ENCODE peak calls at places on chromosome 6, in five cellular contexts. I is K562, J is H1, N is GM12878, V is HepG2. L is an unnamed sample.
A peak's percentile ranks its signal among the peaks of the same experiment; 100 is the strongest.

GRCh38 chr6:121698617-121699016 is 263.2 kb downstream of the GJA1 start:
- DNase-seq in N (no peak), J (no peak), V (no peak), I (no peak), L (no peak)

GRCh38 chr6:159104931-159105330 is 60.1 kb upstream of the TAGAP start:
- DNase-seq in I (no peak), V (no peak), N (no peak), J (no peak), L (no peak)

GRCh38 chr6:161233986-161234620 is 39.8 kb downstream of the AGPAT4 start:
- DNase-seq in V (no peak), J (no peak), N (no peak), I (no peak), L (peak; percentile 13)

GRCh38 chr6:77844822-77845221 is 192.0 kb downstream of the MEI4 start:
- DNase-seq in V (no peak), N (no peak), I (no peak), J (no peak), L (no peak)

GRCh38 chr6:33987531-33988021 is 158.3 kb downstream of the GRM4 start:
- DNase-seq in J (no peak), N (no peak), I (no peak), V (no peak), L (peak; percentile 37)

GRCh38 chr6:30060634-30060981 is 457 bp upstream of the POLR1H start:
- DNase-seq in V (no peak), J (no peak), N (no peak), I (peak; percentile 49), L (no peak)

GRCh38 chr6:12196326-12196936 is 93.7 kb upstream of the EDN1 start:
- DNase-seq in V (no peak), I (no peak), J (no peak), N (no peak), L (no peak)

GRCh38 chr6:4320860-4321259 is 185.5 kb upstream of the ECI2 start:
- DNase-seq in N (no peak), J (no peak), I (no peak), V (no peak), L (no peak)

GRCh38 chr6:142014515-142014914 is 118.2 kb upstream of the GJE1 start:
- DNase-seq in I (no peak), J (no peak), V (no peak), N (no peak), L (peak; percentile 79)

GRCh38 chr6:116111552-116112528 is 11.2 kb downstream of the NT5DC1 start:
- DNase-seq in N (no peak), V (peak; percentile 60), J (no peak), I (peak; percentile 25), L (peak; percentile 49)

GRCh38 chr6:12490376-12490903 is 200.3 kb downstream of the EDN1 start:
- DNase-seq in J (no peak), I (no peak), V (no peak), N (no peak), L (no peak)

GRCh38 chr6:27651371-27651732 is 178.4 kb upstream of the ZNF184 start:
- DNase-seq in N (no peak), J (no peak), V (no peak), I (peak; percentile 68), L (peak; percentile 61)

GRCh38 chr6:32244270-32244669 is 20.4 kb upstream of the NOTCH4 start:
- DNase-seq in I (no peak), J (no peak), N (no peak), V (no peak), L (no peak)

GRCh38 chr6:96624957-96625356 is 62.0 kb downstream of the FHL5 start:
- DNase-seq in J (no peak), N (no peak), I (no peak), V (no peak), L (no peak)

GRCh38 chr6:101711518-101711917 is 318.0 kb downstream of the GRIK2 start:
- DNase-seq in V (no peak), I (no peak), J (no peak), N (no peak), L (no peak)
- TF ChIP-seq JUND in V (no peak), I (no peak), J (no peak), N (no peak), L (no peak)

GRCh38 chr6:17093692-17094091 is 8.2 kb upstream of the STMND1 start:
- DNase-seq in V (no peak), N (no peak), I (no peak), J (no peak), L (no peak)
- TF ChIP-seq ZNF274 in V (no peak), N (no peak), I (no peak), J (no peak), L (no peak)

GRCh38 chr6:53582963-53583362 is 38.1 kb upstream of the GCLC start:
- DNase-seq in I (no peak), J (no peak), V (no peak), N (no peak), L (no peak)
- TF ChIP-seq JUND in I (no peak), J (no peak), V (no peak), N (no peak), L (no peak)

GRCh38 chr6:135922746-135923145 is 71.2 kb downstream of the PDE7B start:
- DNase-seq in N (no peak), J (no peak), I (no peak), V (no peak), L (no peak)
- TF ChIP-seq ZNF274 in N (no peak), J (no peak), I (no peak), V (no peak), L (no peak)

GRCh38 chr6:25366785-25367657 is 87.8 kb downstream of the CARMIL1 start:
- DNase-seq in V (no peak), J (no peak), N (peak; percentile 39), I (no peak), L (no peak)
- TF ChIP-seq JUND in V (no peak), J (no peak), N (no peak), I (no peak), L (no peak)

GRCh38 chr6:23077797-23078196 is 508.4 kb downstream of the HDGFL1 start:
- DNase-seq in J (no peak), I (no peak), V (no peak), N (no peak), L (no peak)

DNA sequence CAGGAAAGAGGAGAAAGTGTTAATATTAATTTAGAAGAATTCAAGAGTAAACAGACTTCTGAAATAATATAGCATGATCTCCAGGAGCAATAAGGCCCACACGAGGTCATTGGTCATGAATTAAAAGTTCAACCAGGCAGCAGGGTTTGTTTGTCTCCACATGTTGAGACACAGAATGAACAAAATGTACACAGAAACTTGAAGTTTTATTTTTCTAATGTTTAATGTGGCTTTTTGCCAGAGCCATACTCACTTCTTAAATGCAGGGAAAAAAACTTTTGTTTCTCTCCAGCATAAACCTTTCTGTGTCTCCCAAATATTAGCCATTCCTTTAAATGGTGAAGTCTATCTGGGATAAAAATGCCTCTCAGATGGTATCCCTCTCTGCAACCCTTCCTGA is 504.5 kb downstream of the HDGFL1 start:
- DNase-seq in V (no peak), J (no peak), N (no peak), I (no peak), L (no peak)
- TF ChIP-seq ZNF274 in V (no peak), J (no peak), N (no peak), I (no peak), L (no peak)

GRCh38 chr6:110317646-110318045 is 40.5 kb downstream of the METTL24 start:
- DNase-seq in J (no peak), N (no peak), I (no peak), V (no peak), L (no peak)

GRCh38 chr6:110322151-110323003 is 35.8 kb downstream of the METTL24 start:
- DNase-seq in V (no peak), I (no peak), N (no peak), J (no peak), L (no peak)

GRCh38 chr6:110317189-110317588 is 41.0 kb downstream of the METTL24 start:
- DNase-seq in J (no peak), V (no peak), I (no peak), N (no peak), L (no peak)

GRCh38 chr6:110320307-110320706 is 37.8 kb downstream of the METTL24 start:
- DNase-seq in N (no peak), V (no peak), I (no peak), J (no peak), L (no peak)

DNA sequence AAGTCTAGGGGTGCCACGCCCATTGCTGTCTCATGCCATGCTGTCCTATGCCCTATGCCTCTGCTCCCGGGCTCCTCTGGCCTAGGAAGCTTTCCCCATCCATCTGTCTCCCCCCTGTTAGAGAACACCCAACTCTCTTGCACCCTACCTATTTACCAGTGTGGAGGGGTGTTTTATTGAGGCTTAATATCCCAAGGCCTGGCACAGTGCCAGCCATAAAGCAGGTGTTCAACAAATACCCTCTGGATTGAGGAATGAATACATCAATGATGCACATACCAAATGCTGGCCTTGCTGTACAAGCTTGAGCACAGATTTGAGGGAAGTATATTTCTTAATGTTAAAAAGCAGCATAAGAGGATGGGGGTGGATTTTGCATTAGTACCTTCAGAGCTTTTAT is 38.3 kb downstream of the METTL24 start:
- DNase-seq in V (no peak), N (no peak), J (no peak), I (no peak), L (no peak)
- TF ChIP-seq JUND in V (no peak), N (no peak), J (no peak), I (no peak), L (no peak)